ENCODE peak calls at places on chromosome 11, in four cellular contexts. O, R, Q and U are unnamed samples.

GRCh38 chr11:48154162-48154561 is 62.4 kb upstream of the OR4B1 start:
- DNase-seq in O (peak; percentile 60), R (no peak), Q (no peak), U (peak; percentile 39)

GRCh38 chr11:124717786-124718634 is 21.7 kb upstream of the NRGN start:
- DNase-seq in R (peak; percentile 5), O (no peak), Q (peak; percentile 37), U (no peak)

GRCh38 chr11:118076754-118077281 is at the start of gene TMPRSS4:
- DNase-seq in Q (no peak), O (no peak), R (no peak), U (no peak)

GRCh38 chr11:129637473-129637872 is 178.2 kb upstream of the TMEM45B start:
- DNase-seq in Q (no peak), O (no peak), R (no peak), U (peak; percentile 10)

GRCh38 chr11:128949791-128950454 is 7.3 kb upstream of the TP53AIP1 start:
- DNase-seq in O (peak; percentile 39), Q (no peak), R (no peak), U (no peak)

GRCh38 chr11:61195016-61195695 is 8.2 kb upstream of the PGA3 start:
- DNase-seq in R (no peak), Q (no peak), O (no peak), U (no peak)

GRCh38 chr11:11706022-11706421 is 84.2 kb upstream of the GALNT18 start:
- DNase-seq in Q (no peak), R (no peak), O (no peak), U (no peak)

GRCh38 chr11:61193596-61193995 is 9.7 kb upstream of the PGA3 start:
- DNase-seq in R (no peak), O (no peak), Q (no peak), U (no peak)